ENCODE peak calls at places on chromosomes 2 and 18, in seven cellular contexts. Z is neural progenitor cell, I is HL-60, Y is tibial nerve, C is IMR-90, T is heart right ventricle, D is cardiac muscle cell. N is an unnamed sample.
A peak's percentile ranks its signal among the peaks of the same experiment; 100 is the strongest.

GRCh38 chr2:650343-651310 is 26.6 kb downstream of the TMEM18 start:
- DNase-seq in I (no peak), D (no peak), Y (no peak), Z (no peak), C (no peak), T (no peak), N (no peak)

GRCh38 chr2:105287692-105288091 is 41.8 kb downstream of the TGFBRAP1 start:
- DNase-seq in D (peak; percentile 51), I (no peak), Z (peak; percentile 56), Y (no peak), C (peak; percentile 35), T (no peak), N (no peak)

GRCh38 chr2:71306762-71307161 is 24.8 kb upstream of the ZNF638 start:
- DNase-seq in C (no peak), I (no peak), D (peak; percentile 44), Z (no peak), T (no peak), Y (no peak), N (no peak)

GRCh38 chr2:240875228-240876034 is 6.8 kb downstream of the AGXT start:
- DNase-seq in D (no peak), T (no peak), I (no peak), Z (no peak), C (no peak), Y (no peak), N (no peak)

GRCh38 chr2:127355407-127356008 is 32.3 kb downstream of the MAP3K2 start:
- DNase-seq in D (no peak), I (no peak), Y (no peak), C (no peak), Z (peak; percentile 18), T (no peak), N (no peak)

GRCh38 chr2:43239981-43240761 is 13.8 kb upstream of the ZFP36L2 start:
- DNase-seq in D (no peak), Y (no peak), I (no peak), C (no peak), T (no peak), Z (no peak), N (no peak)

GRCh38 chr2:170716851-170717598 is 1.9 kb downstream of the SP5 start:
- DNase-seq in I (no peak), Y (no peak), C (peak; percentile 5), D (peak; percentile 50), T (peak; percentile 44), Z (peak; percentile 92), N (no peak)

GRCh38 chr2:79219383-79219988 is 59.9 kb upstream of the REG3A start:
- DNase-seq in Y (peak; percentile 44), Z (peak; percentile 74), C (peak; percentile 19), T (no peak), I (peak; percentile 25), D (peak; percentile 43), N (no peak)

GRCh38 chr2:223264541-223265171 is 212.7 kb downstream of the KCNE4 start:
- DNase-seq in Y (no peak), I (no peak), C (no peak), T (no peak), D (no peak), Z (no peak), N (no peak)

GRCh38 chr2:8840475-8841091 is 3.2 kb upstream of the KIDINS220 start:
- DNase-seq in Y (no peak), Z (no peak), D (no peak), I (no peak), C (no peak), T (no peak), N (no peak)

GRCh38 chr2:69755862-69756467 is 14.0 kb downstream of the ANXA4 start:
- DNase-seq in C (peak; percentile 60), Z (no peak), I (no peak), T (no peak), Y (no peak), D (peak; percentile 45), N (no peak)

GRCh38 chr2:179636100-179636980 is 225.1 kb downstream of the ZNF385B start:
- DNase-seq in C (no peak), Z (no peak), I (no peak), Y (no peak), T (no peak), D (no peak), N (no peak)

GRCh38 chr2:219658861-219659260 is 31.4 kb downstream of the SLC4A3 start:
- DNase-seq in I (no peak), C (no peak), D (no peak), T (no peak), Z (no peak), Y (no peak), N (no peak)

GRCh38 chr2:42862669-42863185 is 70.3 kb upstream of the HAAO start:
- DNase-seq in I (no peak), T (no peak), Y (no peak), C (no peak), Z (no peak), D (no peak), N (no peak)

GRCh38 chr2:65402339-65402738 is 30.1 kb downstream of the SPRED2 start:
- DNase-seq in Z (no peak), C (peak; percentile 39), I (no peak), T (no peak), D (no peak), Y (no peak), N (no peak)

GRCh38 chr2:132439703-132440398 is 23.2 kb downstream of the GPR39 start:
- DNase-seq in Z (peak; percentile 19), T (no peak), Y (no peak), C (peak; percentile 45), I (no peak), D (no peak), N (no peak)

GRCh38 chr18:58336605-58337004 is 292.3 kb downstream of the ALPK2 start:
- DNase-seq in I (no peak), Y (no peak), T (no peak), C (peak; percentile 65), Z (no peak), D (no peak), N (no peak)

GRCh38 chr2:62398295-62398855 is 107.6 kb downstream of the TMEM17 start:
- DNase-seq in D (no peak), T (no peak), Y (no peak), I (no peak), Z (no peak), C (no peak), N (no peak)

GRCh38 chr2:120509213-120509815 is 163.4 kb downstream of the INHBB start:
- DNase-seq in D (no peak), Z (no peak), Y (no peak), C (no peak), T (no peak), I (no peak), N (no peak)

GRCh38 chr2:226905718-226906438 is 70.0 kb downstream of the RHBDD1 start:
- DNase-seq in D (no peak), I (no peak), Y (no peak), C (no peak), Z (no peak), T (no peak), N (no peak)

GRCh38 chr2:98441706-98442450 is 2.8 kb upstream of the INPP4A start:
- DNase-seq in I (no peak), Z (no peak), D (no peak), C (no peak), Y (no peak), T (no peak), N (no peak)

GRCh38 chr2:98445708-98446577 is 1.3 kb downstream of the INPP4A start:
- DNase-seq in Y (no peak), I (no peak), C (no peak), D (no peak), Z (no peak), T (no peak), N (peak; percentile 72)

GRCh38 chr2:98444436-98445166 is at the start of gene INPP4A:
- DNase-seq in Z (peak; percentile 94), Y (no peak), T (peak; percentile 85), I (no peak), C (peak; percentile 42), D (peak; percentile 74), N (peak; percentile 81)

GRCh38 chr2:98445167-98445522 is 487 bp downstream of the INPP4A start:
- DNase-seq in D (peak; percentile 29), Z (no peak), T (no peak), Y (no peak), I (no peak), C (no peak), N (no peak)

GRCh38 chr2:98442488-98442887 is 2.2 kb upstream of the INPP4A start:
- DNase-seq in I (no peak), C (no peak), Z (no peak), T (no peak), Y (no peak), D (no peak), N (no peak)
- H3K4me3 ChIP-seq in I (no peak overlapping the region), C (no peak overlapping the region), Z (no peak overlapping the region), T (no peak overlapping the region), Y (no peak overlapping the region), D (no peak overlapping the region), N (no peak overlapping the region)

DNA sequence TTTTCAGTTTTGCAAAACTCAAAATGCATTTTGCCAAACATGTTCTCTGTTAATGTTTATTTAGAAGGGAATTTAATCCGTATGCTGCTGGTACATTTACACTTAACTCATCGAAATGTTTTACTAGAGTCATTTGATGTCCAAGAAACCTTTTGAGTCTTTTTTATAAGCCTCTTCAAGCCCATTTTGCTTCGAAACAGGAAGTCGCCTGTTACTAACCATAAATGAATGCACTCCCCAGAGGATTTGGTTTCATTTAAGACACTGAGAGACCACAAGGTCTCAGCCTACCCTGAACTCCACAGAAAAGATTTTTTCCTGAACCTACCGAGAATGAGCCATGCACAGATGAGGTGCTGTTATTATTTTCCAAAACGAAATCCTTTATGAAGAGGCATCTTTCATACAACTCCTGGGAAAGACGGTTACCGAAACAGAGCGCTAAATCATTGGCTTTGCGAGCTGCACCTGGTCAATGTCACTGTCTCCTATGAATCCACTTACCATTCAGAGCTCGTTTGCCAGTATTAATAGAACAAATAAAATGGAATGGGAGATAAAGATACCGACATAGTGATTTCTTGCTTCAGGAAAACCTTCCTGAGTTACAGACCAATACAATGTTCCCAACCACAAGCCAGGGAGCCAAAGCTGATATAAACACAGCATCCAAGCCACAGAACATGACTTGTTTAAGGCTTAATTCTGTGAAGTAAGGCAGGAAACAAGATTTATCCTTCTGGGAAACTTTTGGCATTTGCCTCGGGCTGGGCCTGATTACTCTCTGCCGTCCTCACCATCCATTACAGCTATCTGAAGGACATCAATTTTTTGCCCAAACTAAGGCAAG is 382.1 kb downstream of the OSR1 start:
- DNase-seq in D (peak; percentile 83), Z (no peak), T (no peak), C (peak; percentile 94), I (no peak), Y (no peak), N (no peak)
- H3K27ac ChIP-seq in D (no peak overlapping the region), Z (no peak overlapping the region), T (peak overlapping the region; percentile 58), C (peak overlapping the region; percentile 92), I (no peak overlapping the region), Y (peak overlapping the region; percentile 20), N (no peak overlapping the region)

DNA sequence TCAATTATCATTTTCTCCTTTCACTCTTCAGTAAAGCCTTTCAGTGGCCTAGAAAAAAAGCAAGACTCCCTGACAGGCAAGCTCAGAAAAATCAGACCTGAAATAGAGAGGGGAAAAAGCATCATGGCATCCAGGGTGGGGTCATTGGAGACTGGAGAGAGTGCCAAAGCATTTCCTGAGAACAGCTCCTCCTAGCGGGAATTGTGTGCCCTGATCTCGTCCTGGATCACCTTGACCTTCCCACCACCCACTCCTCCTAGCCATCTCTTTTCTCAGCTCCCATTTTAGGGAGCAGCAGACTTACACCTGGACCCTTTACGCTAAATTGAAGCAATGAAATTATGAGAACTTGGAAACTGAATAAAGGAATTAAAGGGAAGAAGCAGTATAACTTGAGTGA is 176.6 kb downstream of the VWC2L start:
- DNase-seq in Z (peak; percentile 45), Y (no peak), I (no peak), C (no peak), T (no peak), D (no peak), N (no peak)
- TF ChIP-seq CTCF in Z (peak; percentile 64), Y (no peak), I (peak; percentile 27), C (peak; percentile 14), T (no peak), D (no peak), N (no peak)

GRCh38 chr2:46574457-46575354 is 95.3 kb downstream of the TMEM247 start:
- DNase-seq in Y (no peak), T (no peak), I (no peak), C (no peak), Z (no peak), D (no peak), N (no peak)
- H3K4me3 ChIP-seq in Y (no peak overlapping the region), T (no peak overlapping the region), I (no peak overlapping the region), C (no peak overlapping the region), Z (no peak overlapping the region), D (peak overlapping the region; percentile 2), N (no peak overlapping the region)